ENCODE peak calls at places on chromosomes 6 and 20, in nine cellular contexts. R is HCT116, B is neural progenitor cell, P is PC-3, Z is GM23248, A is OCI-LY7, O is GM23338, H is MM.1S, N is SK-N-SH. V is an unnamed sample.

GRCh38 chr6:152748843-152749242 is 1.8 kb upstream of the VIP start:
- DNase-seq in H (peak; percentile 11), N (no peak), O (peak; percentile 44), R (no peak), A (peak; percentile 14), Z (peak; percentile 46), B (no peak), P (peak; percentile 40), V (no peak)

GRCh38 chr6:132275253-132275970 is 125.9 kb downstream of the MOXD1 start:
- DNase-seq in R (no peak), Z (no peak), H (no peak), B (no peak), N (no peak), O (peak; percentile 42), A (no peak), P (no peak), V (peak; percentile 8)

GRCh38 chr6:3585320-3585935 is 128.6 kb upstream of the SLC22A23 start:
- DNase-seq in P (peak; percentile 94), B (no peak), Z (peak; percentile 87), O (no peak), A (no peak), R (no peak), N (no peak), H (no peak), V (no peak)

GRCh38 chr20:58483470-58483869 is 31.7 kb downstream of the APCDD1L start:
- DNase-seq in P (no peak), A (no peak), N (no peak), H (no peak), Z (no peak), R (no peak), B (no peak), O (no peak), V (no peak)

GRCh38 chr6:52157301-52157930 is 28.8 kb upstream of the IL17A start:
- DNase-seq in Z (peak; percentile 75), O (no peak), N (no peak), B (no peak), H (no peak), A (no peak), R (no peak), P (peak; percentile 81), V (no peak)

GRCh38 chr6:24907959-24908358 is 27.8 kb downstream of the RIPOR2 start:
- DNase-seq in O (no peak), R (no peak), N (no peak), A (peak; percentile 83), Z (peak; percentile 10), B (peak; percentile 49), P (no peak), H (no peak), V (no peak)

GRCh38 chr20:33273117-33273851 is 9.7 kb upstream of the BPIFB1 start:
- DNase-seq in Z (no peak), O (no peak), P (no peak), A (no peak), N (no peak), B (no peak), H (no peak), R (no peak), V (no peak)

GRCh38 chr6:81465859-81466258 is 286.6 kb downstream of the TENT5A start:
- DNase-seq in R (peak; percentile 37), B (peak; percentile 47), O (peak; percentile 66), H (peak; percentile 17), A (no peak), P (peak; percentile 49), N (peak; percentile 3), Z (peak; percentile 66), V (peak; percentile 15)

GRCh38 chr6:53465732-53466131 is 79.2 kb downstream of the GCLC start:
- DNase-seq in H (no peak), R (no peak), N (no peak), Z (peak; percentile 49), B (no peak), O (no peak), A (no peak), P (no peak), V (peak; percentile 62)

GRCh38 chr20:44720994-44721784 is 6.0 kb downstream of the CCN5 start:
- DNase-seq in B (no peak), A (no peak), N (no peak), R (peak; percentile 37), H (no peak), O (no peak), P (peak; percentile 69), Z (peak; percentile 86), V (no peak)

DNA sequence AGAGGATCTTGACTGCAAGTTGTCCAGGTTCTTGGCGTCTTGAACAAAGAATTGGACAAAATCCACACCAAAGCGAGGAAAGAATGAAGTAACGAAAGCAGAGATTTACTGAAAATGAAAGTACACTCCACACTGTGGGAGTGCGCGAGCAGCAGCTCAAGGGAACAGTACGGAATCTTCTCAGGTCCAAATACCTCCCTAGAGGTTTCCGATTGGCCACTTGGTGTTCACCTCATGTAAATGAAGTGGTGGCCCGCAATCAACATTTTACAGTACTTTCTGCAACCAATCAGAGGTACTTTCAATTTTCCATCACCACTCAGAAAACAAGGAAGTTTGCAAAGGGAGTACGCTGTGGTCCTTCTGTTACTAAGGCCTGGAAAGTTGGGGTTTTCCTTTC is 122.4 kb downstream of the PTPRK start:
- DNase-seq in P (no peak), H (no peak), O (peak; percentile 17), Z (no peak), B (no peak), N (no peak), R (no peak), A (no peak), V (no peak)
- H3K4me3 ChIP-seq in P (no peak overlapping the region), H (no peak overlapping the region), O (no peak overlapping the region), Z (no peak overlapping the region), B (no peak overlapping the region), N (no peak overlapping the region), R (no peak overlapping the region), A (no peak overlapping the region), V (no peak overlapping the region)

DNA sequence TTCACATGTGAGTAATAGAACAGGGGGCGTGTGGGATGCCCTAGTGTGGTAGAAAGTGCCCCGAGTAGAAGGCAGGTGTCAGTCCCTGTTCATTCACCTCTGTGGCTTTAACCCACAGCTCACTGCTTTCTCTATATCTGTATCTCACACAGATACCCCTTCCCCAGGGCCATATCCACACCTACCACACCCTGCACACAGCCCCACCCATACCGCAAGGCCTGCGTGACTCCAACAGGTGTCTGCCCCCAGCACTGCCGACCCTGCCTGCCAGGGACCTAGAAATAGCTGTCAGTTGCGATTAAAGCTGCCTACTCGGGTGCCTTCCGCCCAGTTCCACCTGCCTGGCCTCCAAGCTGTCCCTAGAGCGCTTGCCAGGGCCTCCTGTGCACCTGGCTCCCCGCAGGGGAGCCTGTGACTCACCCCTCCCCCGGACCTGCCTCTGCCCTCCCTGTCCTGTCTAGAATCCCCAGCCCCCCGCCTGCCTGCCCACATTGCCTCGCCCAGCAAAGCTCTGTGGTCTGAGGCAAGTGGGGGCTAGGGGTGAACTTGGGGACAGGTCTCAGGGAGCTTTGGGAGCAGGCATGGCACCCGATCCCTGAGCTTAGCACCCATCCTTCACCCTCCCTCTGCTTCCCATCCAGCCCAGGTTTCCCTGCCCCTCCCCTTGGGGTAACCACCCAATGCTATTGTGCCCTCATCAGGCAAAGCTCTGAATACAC is 38.3 kb upstream of the ID1 start:
- DNase-seq in O (peak; percentile 69), N (no peak), A (peak; percentile 67), R (peak; percentile 75), B (no peak), P (peak; percentile 84), H (peak; percentile 87), Z (no peak), V (peak; percentile 86)
- TF ChIP-seq EZH2phosphoT487 in O (no peak), N (no peak), A (no peak), R (no peak), B (no peak), P (no peak), H (no peak), Z (no peak), V (no peak)

GRCh38 chr6:159713984-159714383 is 13.3 kb upstream of the WTAP start:
- DNase-seq in A (no peak), N (no peak), R (no peak), B (no peak), H (no peak), O (no peak), Z (no peak), P (no peak), V (no peak)

GRCh38 chr6:159716247-159717086 is 10.8 kb upstream of the WTAP start:
- DNase-seq in H (no peak), Z (peak; percentile 98), O (no peak), R (no peak), B (no peak), N (no peak), P (peak; percentile 61), A (no peak), V (peak; percentile 59)

GRCh38 chr6:159715168-159715567 is 12.1 kb upstream of the WTAP start:
- DNase-seq in B (no peak), Z (no peak), O (no peak), H (no peak), R (no peak), A (no peak), P (no peak), N (no peak), V (no peak)

GRCh38 chr6:159714404-159714803 is 12.9 kb upstream of the WTAP start:
- DNase-seq in N (no peak), R (no peak), Z (no peak), P (no peak), O (no peak), H (no peak), A (no peak), B (no peak), V (no peak)

DNA sequence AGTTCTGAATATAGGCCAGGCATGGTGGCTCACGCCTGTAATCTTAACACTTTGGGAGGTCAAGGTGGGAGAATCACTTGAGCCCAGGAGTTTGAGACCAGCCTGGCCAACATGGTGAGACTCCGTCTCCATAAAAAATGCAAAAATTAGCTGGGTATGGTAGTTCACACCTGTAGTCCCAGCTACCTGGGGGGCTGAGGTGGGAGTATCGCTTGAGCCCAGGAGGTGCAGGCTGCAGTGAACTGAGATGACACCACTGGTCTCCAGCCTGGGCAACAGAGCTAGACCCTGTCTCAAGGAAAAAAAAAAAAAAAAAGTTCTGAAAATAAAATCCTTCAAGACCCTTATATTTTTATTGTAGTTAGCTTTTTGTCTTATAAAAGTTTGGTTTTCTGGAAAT is 11.7 kb upstream of the WTAP start:
- DNase-seq in Z (no peak), B (no peak), H (no peak), A (no peak), R (no peak), P (no peak), O (no peak), N (no peak), V (no peak)
- H2AFZ ChIP-seq in Z (no peak overlapping the region), B (no peak overlapping the region), H (no peak overlapping the region), A (no peak overlapping the region), R (no peak overlapping the region), P (no peak overlapping the region), O (no peak overlapping the region), N (no peak overlapping the region), V (no peak overlapping the region)

DNA sequence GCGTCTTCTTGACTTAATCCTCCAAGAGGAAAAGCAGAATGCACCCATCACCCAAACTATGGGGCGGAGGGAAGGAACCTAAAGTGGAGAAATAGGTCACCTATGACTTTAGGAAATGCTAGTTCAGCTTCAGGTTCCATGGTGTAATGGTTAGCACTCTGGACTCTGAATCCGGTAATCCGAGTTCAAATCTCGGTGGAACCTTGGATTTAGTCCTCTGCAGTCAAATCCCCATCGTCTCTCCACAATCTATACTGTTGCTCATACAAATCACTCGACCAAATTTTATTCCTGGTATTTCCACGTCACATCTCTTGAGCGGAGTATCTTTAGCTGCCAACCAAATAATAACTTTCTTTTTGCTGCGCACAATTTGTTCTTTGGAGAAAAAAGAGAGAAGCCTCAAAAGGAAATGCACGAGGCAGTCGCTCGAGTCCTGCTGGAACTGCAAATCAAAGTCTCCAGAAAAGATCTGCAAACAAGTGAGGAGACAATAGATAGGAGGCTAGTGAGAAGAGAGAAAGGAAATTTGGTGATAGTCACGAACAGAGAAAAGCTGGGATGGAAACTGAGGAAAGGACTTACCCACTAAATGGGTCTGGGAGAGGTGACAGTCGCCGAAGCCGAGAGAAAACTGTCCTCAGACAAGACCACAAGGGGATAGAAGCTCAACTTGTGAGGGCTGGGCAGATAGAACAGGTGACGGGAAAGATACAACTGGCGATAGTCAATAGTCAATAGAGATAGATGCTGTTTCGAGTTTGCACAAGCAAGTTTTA is 16.6 kb downstream of the POM121L2 start:
- DNase-seq in B (peak; percentile 74), O (peak; percentile 85), R (peak; percentile 90), P (peak; percentile 88), Z (peak; percentile 66), H (no peak), N (no peak), A (no peak), V (peak; percentile 74)
- H3K4me3 ChIP-seq in B (peak overlapping the region; percentile 66), O (peak overlapping the region; percentile 89), R (peak overlapping the region; percentile 51), P (peak overlapping the region; percentile 76), Z (peak overlapping the region; percentile 76), H (no peak overlapping the region), N (peak overlapping the region; percentile 40), A (no peak overlapping the region), V (peak overlapping the region; percentile 72)